ENCODE peak calls at places on chromosome 1, in six cellular contexts. D, X, K, M, S and O are unnamed samples.

GRCh38 chr1:31742462-31743212 is 21.5 kb downstream of the ADGRB2 start:
- DNase-seq in D (no peak), X (no peak), K (no peak), M (no peak), S (no peak), O (no peak)

GRCh38 chr1:16122361-16122881 is 33.4 kb downstream of the EPHA2 start:
- DNase-seq in D (no peak), X (no peak), K (no peak), M (no peak), S (peak; percentile 73), O (no peak)

GRCh38 chr1:236502972-236503639 is 20.7 kb upstream of the LGALS8 start:
- DNase-seq in D (peak; percentile 79), X (no peak), K (no peak), M (peak; percentile 66), S (peak; percentile 92), O (peak; percentile 47)

GRCh38 chr1:23019851-23020625 is 770 bp downstream of the KDM1A start:
- DNase-seq in D (peak; percentile 49), X (no peak), K (peak; percentile 4), M (no peak), S (peak; percentile 55), O (no peak)

GRCh38 chr1:85361106-85361505 is 84.7 kb upstream of the BCL10 start:
- DNase-seq in D (peak; percentile 69), X (no peak), K (no peak), M (peak; percentile 12), S (peak; percentile 42), O (peak; percentile 36)

GRCh38 chr1:43764581-43764980 is 57.2 kb downstream of the ST3GAL3 start:
- DNase-seq in D (no peak), X (no peak), K (no peak), M (no peak), S (no peak), O (no peak)

GRCh38 chr1:41980872-41981653 is 62.3 kb upstream of the HIVEP3 start:
- DNase-seq in D (no peak), X (no peak), K (no peak), M (no peak), S (peak; percentile 26), O (no peak)

GRCh38 chr1:154784924-154785531 is 85.1 kb downstream of the KCNN3 start:
- DNase-seq in D (no peak), X (no peak), K (peak; percentile 24), M (no peak), S (peak; percentile 12), O (no peak)